ENCODE peak calls at places on chromosomes 5 and 9, in eight cellular contexts. L is dorsolateral prefrontal cortex, E is skeletal muscle cell, V is cardiac fibroblast, B is transverse colon, W is GM06990, O is psoas muscle, F is AG04450. H is an unnamed sample.

GRCh38 chr5:81234299-81234698 is 1.2 kb downstream of the CKMT2 start:
- DNase-seq in L (no peak), E (no peak), V (no peak), B (no peak), W (no peak), O (no peak), F (no peak), H (no peak)

GRCh38 chr9:96460877-96461276 is 10.9 kb downstream of the HABP4 start:
- DNase-seq in L (no peak), E (peak), V (peak), B (no peak), W (no peak), O (no peak), F (no peak), H (no peak)

GRCh38 chr9:87342743-87343142 is 154.9 kb upstream of the DAPK1 start:
- DNase-seq in L (no peak), E (no peak), V (peak), B (no peak), W (no peak), O (peak), F (no peak), H (peak)

GRCh38 chr9:38621434-38622082 is 1.2 kb upstream of the ANKRD18A start:
- DNase-seq in L (no peak), E (no peak), V (no peak), B (peak), W (peak), O (no peak), F (no peak), H (no peak)

GRCh38 chr5:74342189-74342588 is 298.3 kb downstream of the ENC1 start:
- DNase-seq in L (no peak), E (no peak), V (no peak), B (no peak), W (no peak), O (no peak), F (no peak), H (no peak)

GRCh38 chr5:148033138-148033537 is 30.6 kb upstream of the SPINK5 start:
- DNase-seq in L (no peak), E (no peak), V (no peak), B (no peak), W (no peak), O (no peak), F (no peak), H (no peak)

GRCh38 chr5:177194278-177194677 is 60.7 kb downstream of the NSD1 start:
- DNase-seq in L (no peak), E (peak), V (peak), B (no peak), W (no peak), O (no peak), F (peak), H (peak)

GRCh38 chr5:88602584-88602983 is 280.4 kb downstream of the MEF2C start:
- DNase-seq in L (no peak), E (no peak), V (no peak), B (peak), W (no peak), O (no peak), F (no peak), H (no peak)

GRCh38 chr5:53350408-53350807 is 130.0 kb upstream of the FST start:
- DNase-seq in L (no peak), E (no peak), V (peak), B (no peak), W (no peak), O (no peak), F (no peak), H (no peak)

GRCh38 chr9:120306561-120306960 is 273.4 kb downstream of the CDK5RAP2 start:
- DNase-seq in L (no peak), E (no peak), V (no peak), B (no peak), W (no peak), O (no peak), F (no peak), H (no peak)

GRCh38 chr9:27460225-27461023 is 63.7 kb upstream of the IFNK start:
- DNase-seq in L (no peak), E (peak), V (peak), B (no peak), W (peak), O (no peak), F (no peak), H (no peak)

GRCh38 chr9:137716694-137717287 is 98.0 kb downstream of the EHMT1 start:
- DNase-seq in L (no peak), E (no peak), V (no peak), B (no peak), W (peak), O (no peak), F (no peak), H (no peak)

GRCh38 chr9:126754436-126755324 is 50.2 kb upstream of the ZBTB43 start:
- DNase-seq in L (no peak), E (no peak), V (no peak), B (peak), W (no peak), O (no peak), F (no peak), H (no peak)

GRCh38 chr9:38132956-38133355 is 63.9 kb upstream of the SHB start:
- DNase-seq in L (no peak), E (no peak), V (no peak), B (no peak), W (no peak), O (no peak), F (no peak), H (no peak)

GRCh38 chr5:138132543-138132942 is 6.7 kb downstream of the NME5 start:
- DNase-seq in L (no peak), E (no peak), V (no peak), B (no peak), W (no peak), O (no peak), F (no peak), H (no peak)
- H3K4me3 ChIP-seq in L (peak), E (no peak), V (peak), B (no peak), W (no peak), O (peak), F (no peak), H (no peak)

GRCh38 chr5:173055042-173055721 is 970 bp upstream of the CREBRF start:
- DNase-seq in L (no peak), E (no peak), V (no peak), B (no peak), W (no peak), O (no peak), F (no peak), H (no peak)
- H3K4me3 ChIP-seq in L (peak), E (peak), V (peak), B (peak), W (peak), O (peak), F (peak), H (peak)

DNA sequence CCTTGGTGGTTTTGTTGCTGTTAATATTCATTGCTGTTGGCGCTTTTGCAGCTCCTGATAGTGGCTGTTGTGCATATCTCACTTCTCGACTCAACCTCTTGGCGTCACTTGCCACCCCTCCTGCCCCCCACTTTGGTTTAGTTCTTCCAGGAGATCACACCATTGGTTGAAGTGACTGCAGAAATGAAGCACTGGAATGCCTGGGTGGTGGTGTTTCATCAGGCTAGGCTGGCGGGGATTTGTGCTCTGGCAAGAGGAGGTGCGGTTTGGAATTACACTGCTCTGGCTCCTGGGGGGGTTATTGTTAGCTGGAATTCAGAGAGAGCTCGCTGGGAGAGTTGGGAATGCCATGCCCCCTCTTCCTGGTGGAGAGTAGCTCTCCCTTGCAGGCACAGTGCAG is 11.5 kb downstream of the PRRC2B start:
- DNase-seq in L (no peak), E (no peak), V (peak), B (no peak), W (no peak), O (peak), F (no peak), H (no peak)
- H3K4me3 ChIP-seq in L (peak), E (no peak), V (no peak), B (no peak), W (no peak), O (peak), F (peak), H (no peak)

GRCh38 chr9:104921067-104921741 is 6.8 kb downstream of the ABCA1 start:
- DNase-seq in L (no peak), E (no peak), V (no peak), B (no peak), W (peak), O (no peak), F (no peak), H (no peak)
- H3K4me3 ChIP-seq in L (no peak), E (no peak), V (no peak), B (no peak), W (no peak), O (no peak), F (no peak), H (no peak)

GRCh38 chr5:95953026-95953425 is 8.6 kb downstream of the ELL2 start:
- DNase-seq in L (no peak), E (no peak), V (peak), B (no peak), W (no peak), O (no peak), F (no peak), H (no peak)

GRCh38 chr5:95951916-95952315 is 9.7 kb downstream of the ELL2 start:
- DNase-seq in L (no peak), E (no peak), V (no peak), B (no peak), W (no peak), O (no peak), F (no peak), H (no peak)

GRCh38 chr5:95946451-95946850 is 15.2 kb downstream of the ELL2 start:
- DNase-seq in L (no peak), E (no peak), V (no peak), B (no peak), W (no peak), O (no peak), F (no peak), H (no peak)

GRCh38 chr5:95954716-95955115 is 6.9 kb downstream of the ELL2 start:
- DNase-seq in L (no peak), E (no peak), V (no peak), B (no peak), W (no peak), O (no peak), F (no peak), H (no peak)

DNA sequence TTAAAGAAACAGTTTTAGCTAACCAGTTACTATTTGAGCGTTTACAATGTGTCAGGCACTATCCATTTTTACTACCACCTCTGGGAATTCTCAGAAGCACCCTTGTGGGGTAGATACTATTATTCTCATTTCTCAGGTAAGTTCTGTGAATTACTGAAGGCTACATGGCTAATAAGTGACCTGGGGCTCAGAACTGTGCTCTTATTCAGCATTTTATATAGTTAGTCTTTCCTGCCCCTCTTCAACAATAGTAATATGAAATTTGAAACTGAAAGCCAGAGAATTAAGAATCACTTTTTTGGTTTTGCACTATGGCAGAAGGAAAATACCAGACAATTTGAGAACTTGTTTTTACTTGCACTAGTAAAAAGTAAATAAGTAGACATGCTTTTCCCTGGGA is 11.8 kb downstream of the ELL2 start:
- DNase-seq in L (no peak), E (no peak), V (no peak), B (no peak), W (no peak), O (no peak), F (no peak), H (no peak)
- H3K4me3 ChIP-seq in L (no peak), E (no peak), V (no peak), B (no peak), W (no peak), O (no peak), F (no peak), H (no peak)

GRCh38 chr5:103010120-103010666 is 109.7 kb downstream of the GIN1 start:
- DNase-seq in L (no peak), E (no peak), V (peak), B (no peak), W (no peak), O (no peak), F (no peak), H (no peak)
- H3K4me3 ChIP-seq in L (no peak), E (no peak), V (no peak), B (no peak), W (no peak), O (no peak), F (no peak), H (no peak)

H was measured in HFF-Myc.